ENCODE peak calls at places on chromosome 22, in nine cellular contexts. N is stimulated activated CD4-positive, alpha-beta T cell treated with anti-CD3 and anti-CD28 coated beads, Interleukin-1b, Interleukin-23, amount 100 ng/mL, for 4 hours; Y is body of pancreas; O is mammary epithelial cell; H is fibroblast of mammary gland; Z is nephron progenitor cell; D is stomach; M is Karpas-422; B is SW 1271. U is an unnamed sample.

GRCh38 chr22:17112491-17113042 is 8.6 kb downstream of the TMEM121B start:
- DNase-seq in N (no peak), Y (no peak), O (no peak), H (no peak), Z (peak), D (no peak), M (no peak), B (no peak), U (no peak)

GRCh38 chr22:46050451-46050845 is 73.5 kb upstream of the WNT7B start:
- DNase-seq in N (no peak), Y (no peak), O (no peak), H (no peak), Z (no peak), D (no peak), M (no peak), B (no peak), U (no peak)

GRCh38 chr22:46131151-46131587 is 19.2 kb upstream of the PPARA start:
- DNase-seq in N (no peak), Y (no peak), O (no peak), H (no peak), Z (no peak), D (no peak), M (peak), B (no peak), U (no peak)

GRCh38 chr22:19696504-19697276 is 17.6 kb upstream of the SEPTIN5 start:
- DNase-seq in N (no peak), Y (no peak), O (no peak), H (no peak), Z (no peak), D (no peak), M (no peak), B (no peak), U (no peak)

GRCh38 chr22:50114221-50114981 is 24.6 kb downstream of the MOV10L1 start:
- DNase-seq in N (no peak), Y (no peak), O (no peak), H (peak), Z (no peak), D (no peak), M (no peak), B (no peak), U (no peak)

GRCh38 chr22:38963872-38964271 is 6.5 kb downstream of the APOBEC3A start:
- DNase-seq in N (no peak), Y (peak), O (no peak), H (no peak), Z (no peak), D (peak), M (no peak), B (no peak), U (no peak)

GRCh38 chr22:37371911-37372310 is 55.4 kb downstream of the ELFN2 start:
- DNase-seq in N (no peak), Y (no peak), O (no peak), H (no peak), Z (no peak), D (no peak), M (no peak), B (no peak), U (no peak)

GRCh38 chr22:35961480-35961902 is 67.1 kb downstream of the RBFOX2 start:
- DNase-seq in N (no peak), Y (no peak), O (no peak), H (peak), Z (peak), D (no peak), M (no peak), B (no peak), U (no peak)

GRCh38 chr22:32248276-32248675 is 6.9 kb downstream of the SLC5A4 start:
- DNase-seq in N (no peak), Y (no peak), O (no peak), H (no peak), Z (no peak), D (no peak), M (no peak), B (no peak), U (no peak)

GRCh38 chr22:46671824-46672432 is 51.7 kb downstream of the GRAMD4 start:
- DNase-seq in N (no peak), Y (no peak), O (no peak), H (no peak), Z (no peak), D (no peak), M (no peak), B (no peak), U (no peak)

GRCh38 chr22:32564170-32565001 is 89.8 kb downstream of the FBXO7 start:
- DNase-seq in N (no peak), Y (no peak), O (no peak), H (peak), Z (no peak), D (no peak), M (no peak), B (no peak), U (peak)

GRCh38 chr22:29208879-29209623 is 3.4 kb downstream of the EMID1 start:
- DNase-seq in N (no peak), Y (no peak), O (no peak), H (no peak), Z (peak), D (peak), M (peak), B (no peak), U (no peak)

GRCh38 chr22:29343313-29343805 is 27.9 kb upstream of the RASL10A start:
- DNase-seq in N (no peak), Y (peak), O (no peak), H (peak), Z (peak), D (peak), M (no peak), B (no peak), U (no peak)

GRCh38 chr22:38214248-38215056 is 12.7 kb downstream of the MAFF start:
- DNase-seq in N (peak), Y (peak), O (no peak), H (no peak), Z (peak), D (peak), M (peak), B (no peak), U (no peak)

GRCh38 chr22:41695211-41695610 is 4.1 kb upstream of the MEI1 start:
- DNase-seq in N (no peak), Y (no peak), O (no peak), H (no peak), Z (no peak), D (no peak), M (no peak), B (no peak), U (no peak)

U was measured in T1000.